ENCODE peak calls at places on chromosomes 1 and 21, in six cellular contexts. V is HCT116, I is HepG2, W is H1, T is K562, B is SK-N-SH. E is an unnamed sample.

GRCh38 chr1:31583995-31584868 is 7.9 kb downstream of the TINAGL1 start:
- DNase-seq in T (peak; percentile 11), B (peak; percentile 76), I (peak; percentile 80), W (no peak), V (no peak), E (peak; percentile 66)

GRCh38 chr1:68384321-68384813 is 65.4 kb downstream of the RPE65 start:
- DNase-seq in T (no peak), V (peak; percentile 99), I (peak; percentile 11), W (peak; percentile 10), B (no peak), E (no peak)

GRCh38 chr21:45322960-45323461 is 35.3 kb upstream of the POFUT2 start:
- DNase-seq in T (no peak), I (no peak), V (no peak), W (no peak), B (no peak), E (no peak)

GRCh38 chr21:41526478-41527087 is 18.6 kb upstream of the TMPRSS2 start:
- DNase-seq in B (no peak), V (no peak), T (no peak), I (no peak), W (no peak), E (no peak)

GRCh38 chr1:116852910-116853309 is 56.8 kb upstream of the PTGFRN start:
- DNase-seq in I (no peak), T (no peak), W (no peak), V (no peak), B (no peak), E (no peak)

GRCh38 chr21:39014751-39015150 is 168.5 kb downstream of the PSMG1 start:
- DNase-seq in T (no peak), B (no peak), I (no peak), V (no peak), W (no peak), E (no peak)

GRCh38 chr1:226035915-226036314 is 26.6 kb upstream of the H3-3A start:
- DNase-seq in I (no peak), T (no peak), B (no peak), W (no peak), V (no peak), E (no peak)

GRCh38 chr1:110068646-110069301 is 1.7 kb downstream of the ALX3 start:
- DNase-seq in V (no peak), W (no peak), T (no peak), I (no peak), B (no peak), E (no peak)

GRCh38 chr1:27618341-27619067 is 14.6 kb upstream of the AHDC1 start:
- DNase-seq in I (no peak), V (no peak), B (no peak), W (no peak), T (no peak), E (no peak)

GRCh38 chr1:154207262-154207661 is 1.1 kb upstream of the CFAP141 start:
- DNase-seq in B (no peak), T (no peak), I (no peak), V (no peak), W (no peak), E (no peak)

GRCh38 chr1:244280859-244281258 is 170.8 kb downstream of the ADSS2 start:
- DNase-seq in W (no peak), T (no peak), I (no peak), V (no peak), B (no peak), E (no peak)

GRCh38 chr1:168607872-168608428 is 31.5 kb downstream of the XCL1 start:
- DNase-seq in T (no peak), W (no peak), I (no peak), V (no peak), B (no peak), E (no peak)

GRCh38 chr1:33365560-33365997 is 44.7 kb upstream of the A3GALT2 start:
- DNase-seq in W (no peak), V (no peak), I (no peak), T (no peak), B (no peak), E (no peak)

GRCh38 chr1:213099682-213100399 is 48.8 kb downstream of the RPS6KC1 start:
- DNase-seq in B (no peak), I (no peak), V (no peak), W (no peak), T (no peak), E (no peak)

GRCh38 chr1:152182942-152183341 is 23.9 kb upstream of the RPTN start:
- DNase-seq in B (no peak), T (no peak), W (no peak), I (no peak), V (no peak), E (no peak)

GRCh38 chr1:16294219-16295212 is 57.5 kb upstream of the CPLANE2 start:
- DNase-seq in I (no peak), V (no peak), W (no peak), T (no peak), B (no peak), E (no peak)

GRCh38 chr1:156859523-156860112 is 701 bp upstream of the INSRR start:
- DNase-seq in V (no peak), W (no peak), T (no peak), I (no peak), B (peak; percentile 61), E (peak; percentile 26)

GRCh38 chr1:164017239-164017638 is 541.7 kb upstream of the PBX1 start:
- DNase-seq in I (no peak), T (no peak), V (no peak), W (no peak), B (no peak), E (no peak)

DNA sequence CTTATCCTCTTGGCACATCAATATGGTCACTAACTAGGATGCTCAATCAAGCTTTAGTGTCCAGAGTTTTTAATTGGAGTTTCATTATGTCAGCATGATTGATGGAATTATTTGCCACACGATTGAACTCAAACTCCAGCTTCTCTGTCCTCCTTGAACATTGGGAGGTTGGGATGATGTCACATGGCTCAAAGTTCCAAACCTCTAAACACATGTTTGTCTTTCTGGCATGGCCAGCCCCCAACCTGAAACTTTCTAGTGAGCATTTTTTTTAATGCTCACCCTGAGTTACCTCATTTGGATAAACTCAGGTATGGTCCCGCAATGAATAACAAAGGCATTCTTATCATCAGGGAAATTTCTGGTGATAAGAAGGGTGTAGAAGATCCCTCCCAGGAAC is 86.0 kb downstream of the RHOU start:
- DNase-seq in I (peak; percentile 49), W (no peak), V (no peak), T (no peak), B (no peak), E (no peak)
- TF ChIP-seq JUND in I (no peak), W (no peak), V (no peak), T (no peak), B (no peak), E (no peak)

GRCh38 chr1:48123647-48124046 is 98.9 kb upstream of the SLC5A9 start:
- DNase-seq in V (no peak), W (no peak), T (no peak), I (no peak), B (no peak), E (no peak)

DNA sequence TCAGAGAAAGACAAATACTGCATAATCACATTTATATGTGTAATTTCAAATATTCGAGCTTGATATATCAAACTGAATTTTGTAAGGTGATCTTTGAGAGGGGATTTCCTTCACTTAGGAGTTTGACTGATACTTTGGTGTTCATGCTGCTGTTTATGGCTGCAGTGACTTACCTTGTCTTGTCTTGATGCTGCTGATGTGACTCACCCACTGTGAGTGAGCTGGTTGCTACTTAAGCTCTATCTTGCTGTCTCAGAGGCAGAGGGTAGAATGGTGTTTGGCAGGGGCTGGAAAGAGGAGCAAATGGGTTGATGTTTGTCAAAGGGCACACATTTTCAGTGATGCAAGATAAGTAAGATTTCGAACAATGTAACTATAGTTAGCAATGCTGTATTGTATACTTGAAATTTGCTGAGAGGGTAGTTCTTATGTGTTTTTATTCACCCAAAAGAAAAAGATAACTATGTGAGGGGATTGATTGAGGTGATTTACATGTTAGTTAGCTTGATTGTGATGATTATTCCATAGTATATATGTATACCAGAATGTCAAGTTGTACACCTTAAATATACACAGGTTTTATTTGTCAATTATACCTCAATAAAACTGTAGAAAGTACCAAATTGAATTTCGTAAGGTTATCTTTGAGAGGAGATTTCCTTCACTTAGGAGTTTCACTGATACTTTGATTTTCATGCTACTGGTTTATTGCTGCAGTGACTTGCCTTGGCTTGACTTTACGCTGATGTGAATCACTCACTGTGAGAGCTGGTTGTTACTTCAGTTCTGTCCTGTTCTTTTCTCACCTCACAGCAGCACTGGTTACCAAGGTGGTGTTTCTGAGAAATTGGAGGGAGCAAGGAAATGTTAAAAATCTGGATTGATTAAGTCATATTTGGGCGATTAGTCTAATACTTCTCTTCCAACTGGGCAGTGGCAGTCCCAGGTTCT is 94.5 kb upstream of the SLC5A9 start:
- DNase-seq in I (no peak), W (no peak), T (no peak), B (no peak), V (no peak), E (no peak)
- TF ChIP-seq JUND in I (no peak), W (no peak), T (no peak), B (no peak), V (no peak), E (no peak)

GRCh38 chr1:151176514-151177045 is 799 bp upstream of the TMOD4 start:
- DNase-seq in T (no peak), B (no peak), V (no peak), I (no peak), W (no peak), E (no peak)

GRCh38 chr1:151171190-151171589 is 4.6 kb downstream of the TMOD4 start:
- DNase-seq in I (no peak), V (no peak), W (no peak), T (no peak), B (no peak), E (no peak)

GRCh38 chr1:151175910-151176309 is at the start of gene TMOD4:
- DNase-seq in V (no peak), I (no peak), T (peak; percentile 48), W (no peak), B (peak; percentile 67), E (no peak)

DNA sequence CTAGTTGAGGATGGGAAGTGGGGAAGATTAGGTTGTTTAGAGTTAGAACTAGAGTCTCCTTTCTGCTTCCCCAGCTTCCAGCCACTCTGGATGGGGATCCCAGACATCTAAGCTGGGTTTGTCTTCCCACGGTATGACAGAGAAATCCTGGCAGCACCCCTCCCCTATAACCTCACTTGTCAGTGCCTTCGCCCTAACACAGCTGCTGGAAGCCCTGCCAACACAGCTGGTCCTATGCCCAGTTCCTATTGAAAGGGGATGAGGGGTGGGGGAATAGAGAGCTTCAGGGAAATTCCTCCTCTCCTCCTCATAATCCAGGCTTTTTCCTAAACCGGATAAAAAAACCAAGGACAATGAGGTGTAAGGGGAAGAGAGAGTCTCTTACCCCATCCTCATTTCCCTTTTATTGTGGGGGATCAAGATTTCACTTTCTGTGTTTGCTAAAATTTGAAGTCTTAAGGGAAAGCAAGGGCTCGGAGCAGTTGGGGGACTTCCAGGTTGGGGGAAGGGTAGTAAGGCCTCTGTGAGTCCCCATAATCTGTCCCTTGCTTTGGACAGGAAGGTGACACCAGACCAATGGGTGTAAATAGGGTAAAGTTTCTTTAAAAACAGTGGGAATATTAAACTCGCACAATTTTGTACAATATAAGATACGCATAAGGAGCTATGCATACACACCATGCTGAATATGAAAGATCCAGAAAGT is 592 bp downstream of the TMOD4 start:
- DNase-seq in V (no peak), W (no peak), B (no peak), I (no peak), T (no peak), E (no peak)
- TF ChIP-seq JUND in V (no peak), W (no peak), B (no peak), I (no peak), T (no peak), E (no peak)

DNA sequence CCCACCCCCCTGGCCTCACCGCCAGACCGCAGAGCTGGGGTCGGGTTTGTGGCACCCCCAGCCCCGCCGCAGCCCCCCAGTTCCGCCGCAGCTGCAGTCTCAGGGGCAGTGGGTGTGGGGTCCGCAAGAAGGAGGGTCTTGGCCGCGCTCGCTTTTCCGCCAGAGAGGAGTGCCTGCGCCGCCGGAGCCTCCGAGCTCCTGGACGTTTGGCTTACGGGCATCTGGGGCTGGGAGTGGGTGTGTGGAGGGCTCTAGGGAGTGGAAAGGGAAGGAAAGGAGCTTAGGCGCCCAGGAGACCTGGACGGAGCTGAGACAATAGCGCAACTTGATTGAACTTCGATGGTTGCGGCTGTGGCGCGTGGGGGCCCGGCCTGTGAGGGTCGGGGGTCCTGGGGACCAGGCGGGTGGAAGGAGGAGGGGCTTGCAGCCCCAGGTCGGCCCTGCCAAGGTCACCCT is 88.8 kb upstream of the IPO9 start:
- DNase-seq in V (no peak), W (no peak), B (peak; percentile 40), I (no peak), T (no peak), E (no peak)
- TF ChIP-seq JUND in V (no peak), W (no peak), B (no peak), I (no peak), T (no peak), E (no peak)